ENCODE peak calls at places on chromosome 11, in five cellular contexts. E is IMR-90, B is HCT116, W is uterus, V is A549. S is an unnamed sample.

GRCh38 chr11:69684651-69685050 is 9.5 kb upstream of the LTO1 start:
- DNase-seq in B (no peak), W (no peak), E (no peak), V (no peak), S (no peak)

GRCh38 chr11:115446214-115446613 is 58.0 kb downstream of the CADM1 start:
- DNase-seq in E (no peak), W (no peak), V (no peak), B (no peak), S (no peak)

GRCh38 chr11:83051760-83052671 is 19.7 kb downstream of the RAB30 start:
- DNase-seq in V (no peak), B (no peak), W (no peak), E (peak; percentile 98), S (peak; percentile 94)

GRCh38 chr11:66315921-66316811 is 678 bp downstream of the CD248 start:
- DNase-seq in W (no peak), V (no peak), E (no peak), B (no peak), S (no peak)

GRCh38 chr11:134633276-134633675 is 221.2 kb upstream of the B3GAT1 start:
- DNase-seq in E (no peak), B (no peak), V (no peak), W (no peak), S (no peak)

GRCh38 chr11:34655335-34656008 is 34.6 kb downstream of the EHF start:
- DNase-seq in E (peak; percentile 97), W (no peak), B (no peak), V (no peak), S (peak; percentile 67)

GRCh38 chr11:115134886-115135285 is 369.3 kb downstream of the CADM1 start:
- DNase-seq in V (no peak), E (no peak), W (no peak), B (no peak), S (no peak)

GRCh38 chr11:121656333-121657090 is 203.7 kb upstream of the SORL1-AS1 start:
- DNase-seq in B (no peak), W (no peak), V (no peak), E (no peak), S (no peak)

GRCh38 chr11:65003282-65003681 is 6.5 kb upstream of the BATF2 start:
- DNase-seq in B (no peak), V (no peak), E (peak; percentile 66), W (no peak), S (no peak)

GRCh38 chr11:45455536-45455935 is 169.4 kb upstream of the SYT13 start:
- DNase-seq in V (no peak), E (no peak), W (no peak), B (no peak), S (no peak)

DNA sequence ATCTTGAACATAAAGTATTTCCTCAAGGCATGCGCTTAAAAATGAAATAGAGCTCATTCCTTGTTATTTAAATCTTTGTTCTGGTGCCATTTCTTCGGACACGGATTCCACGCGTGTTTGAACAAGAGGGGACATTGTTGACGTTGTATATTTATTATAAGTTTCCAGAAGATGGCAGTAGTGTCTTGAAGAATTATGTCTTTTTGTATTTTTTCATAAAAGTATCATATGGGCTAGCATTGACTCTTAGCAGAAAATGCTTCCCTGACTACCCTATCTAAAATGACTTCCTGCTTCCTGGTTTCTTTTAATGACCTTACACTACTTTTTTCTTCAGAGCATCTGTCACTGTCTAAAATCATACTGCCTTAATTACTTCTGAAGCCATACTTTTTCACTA is 20.4 kb downstream of the BIRC2 start:
- DNase-seq in W (no peak), B (no peak), E (peak; percentile 23), V (peak; percentile 10), S (no peak)
- TF ChIP-seq CTCF in W (peak; percentile 32), B (no peak), E (peak; percentile 29), V (peak; percentile 46), S (peak; percentile 17)

DNA sequence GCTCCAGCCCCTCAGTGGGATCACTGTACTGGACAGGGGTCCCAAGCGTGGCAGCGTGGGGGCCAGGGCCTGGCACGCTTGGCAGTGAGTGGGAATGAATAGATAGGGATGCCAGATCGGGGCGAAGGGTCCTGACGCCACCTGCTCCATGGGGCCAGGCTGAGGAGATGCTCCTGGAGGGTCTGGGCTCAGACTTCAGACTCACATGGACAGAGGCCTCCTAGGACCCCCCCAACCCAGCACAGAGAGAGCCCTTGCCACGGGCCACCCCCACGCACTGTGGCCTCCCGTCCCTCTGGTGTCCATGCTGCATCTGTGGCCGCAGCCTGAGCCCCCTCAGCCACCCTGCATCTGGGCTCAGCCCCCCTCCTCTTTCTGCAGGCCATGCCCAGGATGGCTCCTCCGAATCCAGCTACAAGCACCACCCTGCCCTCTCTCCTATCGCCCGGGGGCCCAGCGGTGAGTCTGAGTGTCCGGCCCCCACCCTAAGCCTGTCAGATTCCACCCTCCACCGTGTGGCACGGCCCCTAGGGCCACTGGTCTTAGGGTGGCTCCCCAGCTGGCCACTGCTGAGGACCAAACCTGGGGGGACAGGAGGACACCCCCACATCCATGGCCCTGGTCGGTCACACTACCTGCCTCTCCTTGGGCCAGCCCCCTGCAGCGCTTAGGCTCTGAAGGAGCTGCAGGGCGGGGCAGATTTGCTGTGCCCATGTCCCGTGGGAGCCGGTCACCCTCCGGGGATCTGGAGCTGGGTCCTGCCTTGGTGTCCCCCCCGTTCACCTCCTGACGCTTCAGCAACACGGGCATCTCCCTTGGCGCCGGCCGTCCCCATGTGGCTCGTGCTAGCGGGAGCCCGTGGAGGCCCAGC is 2.7 kb downstream of the MUC5AC start:
- DNase-seq in W (no peak), B (no peak), E (no peak), V (no peak), S (no peak)
- H3K9me3 ChIP-seq in W (no peaks in the 10 kb centered on the region), B (no peaks in the 10 kb centered on the region), E (no peaks in the 10 kb centered on the region), V (peaks cover 2% of the 10 kb centered on the region), S (no peaks in the 10 kb centered on the region)

GRCh38 chr11:26993965-26994446 is at the start of gene FIBIN:
- DNase-seq in E (peak; percentile 70), W (peak; percentile 46), B (no peak), V (no peak), S (no peak)
- H3K27ac ChIP-seq in E (peak within 1 kb of the TSS; percentile 95), W (peak within 1 kb of the TSS; percentile 74), B (no peak within 1 kb of the TSS), V (no peak within 1 kb of the TSS), S (no peak within 1 kb of the TSS)

GRCh38 chr11:126307706-126308105 is 3.8 kb downstream of the DCPS start:
- DNase-seq in W (no peak), E (peak; percentile 58), V (no peak), B (no peak), S (no peak)
- TF ChIP-seq CTCF in W (no peak), E (peak; percentile 56), V (peak; percentile 18), B (peak; percentile 17), S (peak; percentile 61)

DNA sequence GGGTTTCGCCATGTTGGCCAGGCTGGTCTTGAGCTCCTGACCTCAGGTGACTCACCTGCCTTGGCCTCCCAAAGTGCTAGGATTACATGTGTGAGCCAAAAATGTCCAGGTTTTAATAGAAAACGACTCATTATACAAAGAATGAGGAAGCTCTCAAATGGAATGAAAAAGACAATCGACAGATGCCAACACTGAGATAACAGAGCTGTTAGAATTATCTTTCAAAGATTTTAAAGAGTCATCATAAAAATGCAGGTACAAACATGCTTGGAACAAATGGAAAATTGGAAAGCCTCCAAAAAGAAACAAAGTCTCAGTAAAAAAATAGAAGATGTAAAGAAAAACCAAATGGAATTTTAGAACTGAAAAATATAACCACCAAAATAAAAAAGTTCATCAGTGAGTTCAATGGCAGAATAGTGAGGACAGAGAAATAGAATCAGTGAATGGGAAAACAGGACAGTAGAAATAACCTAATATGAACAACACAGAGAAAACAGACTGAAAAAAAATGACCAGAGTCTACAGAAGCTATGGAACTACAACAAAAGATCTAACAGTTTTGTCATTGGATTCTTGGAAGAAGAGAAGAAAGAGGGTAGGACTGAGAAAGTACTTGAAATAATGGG is 10.9 kb downstream of the GAB2 start:
- DNase-seq in W (no peak), V (no peak), E (no peak), B (no peak), S (no peak)
- H3K9me3 ChIP-seq in W (peaks cover 8% of the 10 kb centered on the region), V (peaks cover 12% of the 10 kb centered on the region), E (peaks cover 10% of the 10 kb centered on the region), B (no peaks in the 10 kb centered on the region), S (peaks cover 15% of the 10 kb centered on the region)

DNA sequence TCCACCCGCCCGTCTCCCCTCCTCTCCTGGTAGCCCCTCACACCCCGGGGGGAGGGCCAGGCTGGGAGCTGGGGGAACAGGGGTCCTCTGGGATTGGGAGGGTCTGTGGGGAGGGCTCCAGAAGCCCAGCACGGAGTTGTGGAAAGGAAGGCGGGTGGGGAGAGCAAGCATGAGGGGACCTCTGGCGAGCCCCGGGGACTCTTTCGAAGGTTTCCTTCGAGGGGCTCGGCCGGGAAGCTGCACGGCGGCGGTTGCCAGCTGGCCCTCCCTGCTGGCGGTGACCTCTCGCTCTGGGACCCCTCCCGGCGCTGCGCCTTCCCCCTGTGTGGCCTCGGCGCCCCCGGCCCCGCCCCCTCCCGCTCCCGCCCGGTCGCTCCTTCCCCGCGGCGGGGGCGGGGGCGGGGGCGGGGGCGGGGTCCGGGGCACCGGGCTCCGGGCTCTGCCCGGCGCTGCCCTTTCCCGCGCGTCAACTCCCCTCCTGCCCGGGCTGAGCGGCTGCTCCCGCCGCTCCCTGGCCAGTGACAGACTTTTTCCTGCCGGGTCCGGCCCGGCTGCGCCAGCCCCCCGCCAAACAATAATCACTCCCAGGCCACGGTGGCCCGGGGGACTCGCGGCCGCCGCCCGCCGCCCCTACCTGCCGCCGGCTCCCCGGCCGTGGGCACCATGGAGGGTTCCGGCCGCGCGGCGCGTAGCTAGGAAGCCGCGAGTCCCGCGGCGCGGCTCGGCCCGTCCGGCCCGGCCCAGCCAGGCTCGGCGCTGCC is 986 bp downstream of the CLCF1 start:
- DNase-seq in B (no peak), V (no peak), E (no peak), W (no peak), S (no peak)
- H3K27ac ChIP-seq in B (peak overlapping the region; percentile 100), V (peak overlapping the region; percentile 95), E (peak overlapping the region; percentile 94), W (peak overlapping the region; percentile 99), S (peak overlapping the region; percentile 65)

GRCh38 chr11:104094576-104094975 is 58.1 kb downstream of the DDI1 start:
- DNase-seq in W (no peak), E (peak; percentile 66), V (no peak), B (no peak), S (no peak)

GRCh38 chr11:104096900-104097299 is 60.5 kb downstream of the DDI1 start:
- DNase-seq in E (no peak), B (no peak), V (no peak), W (no peak), S (no peak)

GRCh38 chr11:104093426-104094280 is 57.2 kb downstream of the DDI1 start:
- DNase-seq in E (peak; percentile 14), W (no peak), V (no peak), B (no peak), S (no peak)

GRCh38 chr11:104098132-104098531 is 61.7 kb downstream of the DDI1 start:
- DNase-seq in B (no peak), V (no peak), W (no peak), E (no peak), S (no peak)

GRCh38 chr11:104095791-104096190 is 59.4 kb downstream of the DDI1 start:
- DNase-seq in B (no peak), W (no peak), E (no peak), V (no peak), S (no peak)
- TF ChIP-seq CTCF in B (peak; percentile 4), W (no peak), E (no peak), V (no peak), S (no peak)

GRCh38 chr11:3367221-3367620 is 11.7 kb downstream of the ZNF195 start:
- DNase-seq in B (no peak), E (no peak), W (no peak), V (no peak), S (no peak)
- H3K9me3 ChIP-seq in B (peaks cover 46% of the 10 kb centered on the region), E (peaks cover 35% of the 10 kb centered on the region), W (peaks cover 6% of the 10 kb centered on the region), V (peaks cover 92% of the 10 kb centered on the region), S (peaks cover 36% of the 10 kb centered on the region)

S was measured in AG04450.